ENCODE peak calls at places on chromosome 10, in four cellular contexts. M is ELR, D is tibial artery, Z is NCI-H510A treated with DMSO at 0.1 percent for 48 hours. A is an unnamed sample.
A peak's percentile ranks its signal among the peaks of the same experiment; 100 is the strongest.

GRCh38 chr10:26790596-26790995 is 70.2 kb downstream of the ABI1 start:
- DNase-seq in D (no peak), Z (no peak), M (peak; percentile 25), A (no peak)

GRCh38 chr10:132482090-132482489 is 55.5 kb upstream of the INPP5A start:
- DNase-seq in M (peak; percentile 75), D (no peak), Z (no peak), A (no peak)

GRCh38 chr10:7425691-7426090 is 14.9 kb upstream of the SFMBT2 start:
- DNase-seq in D (no peak), M (no peak), Z (no peak), A (no peak)

GRCh38 chr10:7153750-7154149 is 257.1 kb downstream of the SFMBT2 start:
- DNase-seq in Z (no peak), M (no peak), D (no peak), A (no peak)

GRCh38 chr10:125344573-125345121 is 184.3 kb upstream of the CTBP2 start:
- DNase-seq in Z (peak; percentile 11), M (no peak), D (no peak), A (no peak)

GRCh38 chr10:95426482-95426881 is 134.7 kb downstream of the SORBS1 start:
- DNase-seq in M (no peak), Z (no peak), D (no peak), A (no peak)

GRCh38 chr10:58588673-58589265 is 76.1 kb downstream of the BICC1 start:
- DNase-seq in Z (no peak), M (no peak), D (no peak), A (no peak)

GRCh38 chr10:110244550-110244949 is 37.1 kb downstream of the MXI1 start:
- DNase-seq in M (no peak), D (no peak), Z (no peak), A (no peak)

GRCh38 chr10:34217524-34217923 is 597.6 kb downstream of the PARD3 start:
- DNase-seq in D (no peak), Z (no peak), M (no peak), A (no peak)

GRCh38 chr10:16923309-16923708 is 106.1 kb upstream of the RSU1 start:
- DNase-seq in M (no peak), Z (no peak), D (no peak), A (no peak)

GRCh38 chr10:132637477-132638129 is 100.0 kb downstream of the INPP5A start:
- DNase-seq in Z (no peak), D (no peak), M (peak; percentile 77), A (no peak)

GRCh38 chr10:31739759-31740158 is 188.9 kb downstream of the ARHGAP12 start:
- DNase-seq in Z (no peak), M (peak; percentile 27), D (no peak), A (no peak)

GRCh38 chr10:58531084-58531695 is 18.5 kb downstream of the BICC1 start:
- DNase-seq in Z (peak; percentile 46), M (peak; percentile 78), D (peak; percentile 55), A (no peak)

GRCh38 chr10:111370101-111370500 is 293.3 kb downstream of the ADRA2A start:
- DNase-seq in D (no peak), Z (no peak), M (no peak), A (no peak)

GRCh38 chr10:94496010-94496409 is 49.6 kb upstream of the HELLS start:
- DNase-seq in D (no peak), M (peak; percentile 34), Z (no peak), A (no peak)

GRCh38 chr10:123800299-123800698 is 91.3 kb downstream of the CPXM2 start:
- DNase-seq in Z (no peak), D (no peak), M (peak; percentile 12), A (no peak)

GRCh38 chr10:79346388-79347225 is 662 bp upstream of the PPIF start:
- DNase-seq in Z (no peak), D (no peak), M (no peak), A (no peak)

GRCh38 chr10:46229144-46229563 is 57.6 kb upstream of the ANTXRL start:
- DNase-seq in D (no peak), Z (peak; percentile 10), M (peak; percentile 45), A (no peak)

A was measured in central memory CD8-positive, alpha-beta T cell.